ENCODE peak calls at places on chromosomes 7 and 10, in five cellular contexts. Z is GM12878, X is HCT116, Y is H1, I is K562. P is an unnamed sample.

GRCh38 chr10:43113201-43113893 is 24.9 kb upstream of the CSGALNACT2 start:
- DNase-seq in Z (no peak), X (no peak), Y (no peak), I (no peak), P (no peak)

GRCh38 chr10:87723500-87723899 is 63.8 kb downstream of the PAPSS2 start:
- DNase-seq in Z (no peak), X (no peak), Y (no peak), I (no peak), P (no peak)

GRCh38 chr7:72161534-72161933 is 250.6 kb downstream of the CALN1 start:
- DNase-seq in Z (no peak), X (no peak), Y (no peak), I (no peak), P (no peak)

GRCh38 chr7:157555921-157556320 is 219.1 kb downstream of the DNAJB6 start:
- DNase-seq in Z (no peak), X (no peak), Y (no peak), I (no peak), P (no peak)

GRCh38 chr10:23013581-23014335 is 81.6 kb upstream of the MSRB2 start:
- DNase-seq in Z (no peak), X (no peak), Y (no peak), I (no peak), P (no peak)

GRCh38 chr10:119770928-119771327 is 45.1 kb downstream of the INPP5F start:
- DNase-seq in Z (no peak), X (no peak), Y (no peak), I (no peak), P (no peak)

GRCh38 chr10:5036511-5036910 is 32.9 kb upstream of the AKR1C2 start:
- DNase-seq in Z (no peak), X (no peak), Y (no peak), I (no peak), P (no peak)

GRCh38 chr7:38568497-38568896 is 62.7 kb downstream of the AMPH start:
- DNase-seq in Z (no peak), X (no peak), Y (no peak), I (no peak), P (no peak)

DNA sequence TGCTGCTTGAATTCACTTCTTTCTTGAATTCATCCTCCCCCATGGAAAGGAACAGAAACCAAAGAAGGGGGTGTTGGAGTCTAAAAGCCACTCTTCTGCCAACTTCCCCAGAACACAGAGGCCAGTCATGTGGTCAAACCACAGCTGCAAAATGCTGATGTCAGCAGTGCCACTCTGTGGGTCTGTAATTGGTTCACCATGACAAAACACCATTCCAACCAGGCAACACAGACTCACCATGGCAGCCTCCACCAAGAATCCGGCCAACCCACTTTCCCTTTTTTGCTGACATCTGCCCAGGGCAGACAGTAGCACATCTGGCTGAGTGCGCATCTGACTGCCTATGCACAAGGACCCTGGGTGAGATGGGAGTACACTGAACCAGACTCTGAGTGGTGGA is 16.8 kb downstream of the OSBPL3 start:
- DNase-seq in Z (peak), X (no peak), Y (no peak), I (no peak), P (no peak)
- TF ChIP-seq JUND in Z (no peak), X (no peak), Y (no peak), I (no peak), P (no peak)

GRCh38 chr7:108026647-108027046 is 23.7 kb upstream of the LAMB1 start:
- DNase-seq in Z (no peak), X (no peak), Y (no peak), I (no peak), P (no peak)
- TF ChIP-seq JUND in Z (no peak), X (no peak), Y (no peak), I (no peak), P (no peak)

DNA sequence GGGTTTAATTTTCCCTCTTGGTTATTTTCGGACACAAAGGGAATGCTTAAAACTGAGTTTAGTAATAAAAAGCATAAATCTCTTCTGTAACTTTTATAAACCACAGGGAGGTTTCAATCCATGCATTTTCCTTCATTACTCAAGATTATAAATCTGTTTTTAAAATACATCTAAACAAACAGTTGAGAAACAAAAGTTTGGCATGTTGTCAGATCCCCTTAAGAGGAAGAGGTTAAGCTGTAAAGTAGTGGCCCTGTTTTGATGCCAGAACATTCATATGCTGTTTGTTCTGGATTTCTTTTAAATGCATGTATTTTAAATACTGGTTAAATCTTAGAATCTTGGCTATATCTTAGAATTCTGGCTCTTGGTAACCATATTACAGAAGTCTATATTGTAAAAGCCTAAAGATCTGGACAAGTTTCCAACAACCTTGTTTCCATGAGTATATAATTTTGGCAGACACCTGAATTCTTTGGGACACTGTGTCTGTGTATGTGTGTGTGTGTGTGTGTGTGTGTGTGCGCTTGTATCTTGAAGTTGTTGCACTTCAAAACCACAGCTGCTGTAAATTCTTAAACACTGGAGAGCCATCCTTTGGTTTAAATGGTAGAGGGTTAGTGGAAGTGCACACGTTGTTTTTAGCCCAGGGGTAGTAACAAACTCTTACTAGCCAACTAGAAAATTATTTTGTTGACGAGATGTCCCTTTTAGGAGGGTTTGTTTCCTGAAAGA is 6.8 kb upstream of the SEMA4G start:
- DNase-seq in Z (no peak), X (no peak), Y (no peak), I (no peak), P (no peak)
- TF ChIP-seq JUND in Z (no peak), X (no peak), Y (no peak), I (no peak), P (no peak)

GRCh38 chr7:112853429-112853828 is 63.2 kb upstream of the TMEM168 start:
- DNase-seq in Z (no peak), X (no peak), Y (no peak), I (no peak), P (no peak)
- TF ChIP-seq JUND in Z (no peak), X (no peak), Y (no peak), I (no peak), P (no peak)

GRCh38 chr7:132424821-132425739 is 151.2 kb downstream of the PLXNA4 start:
- DNase-seq in Z (no peak), X (no peak), Y (peak), I (no peak), P (no peak)
- TF ChIP-seq JUND in Z (no peak), X (no peak), Y (no peak), I (no peak), P (no peak)